ENCODE peak calls at places on chromosomes 7 and 10, in ten cellular contexts. X is AG04450; P is astrocyte of the spinal cord; D is central memory CD4-positive, alpha-beta T cell; E is aorta; O is nucleus accumbens; C is NCI-H446; I is lower lobe of right lung; F is pons; M is CD8-positive, alpha-beta T cell. Q is an unnamed sample.

GRCh38 chr10:69009360-69009759 is 20.8 kb downstream of the KIFBP start:
- DNase-seq in P (no peak), F (no peak), C (no peak), M (no peak), X (no peak), D (no peak), E (no peak), O (no peak), I (no peak), Q (no peak)

GRCh38 chr7:111308691-111309090 is 217.8 kb downstream of the LRRN3 start:
- DNase-seq in I (no peak), F (no peak), X (no peak), P (no peak), E (no peak), C (no peak), O (no peak), D (no peak), M (no peak), Q (no peak)

GRCh38 chr7:46480619-46481018 is 559.5 kb upstream of the IGFBP3 start:
- DNase-seq in C (no peak), E (no peak), F (no peak), D (no peak), O (no peak), X (no peak), M (no peak), P (no peak), I (no peak), Q (no peak)

GRCh38 chr10:1253476-1254353 is 197.5 kb downstream of the WDR37 start:
- DNase-seq in O (no peak), I (no peak), D (no peak), F (no peak), C (no peak), P (no peak), X (no peak), E (no peak), M (no peak), Q (no peak)

GRCh38 chr7:20408467-20408826 is 77.7 kb downstream of the ITGB8 start:
- DNase-seq in E (no peak), F (no peak), X (no peak), P (no peak), D (no peak), O (no peak), I (no peak), C (peak; percentile 82), M (no peak), Q (no peak)

GRCh38 chr7:22854158-22855048 is 31.8 kb upstream of the TOMM7 start:
- DNase-seq in M (no peak), D (peak; percentile 72), X (no peak), E (peak; percentile 96), C (peak; percentile 88), F (peak; percentile 56), P (peak; percentile 86), O (no peak), I (peak; percentile 94), Q (peak; percentile 82)

GRCh38 chr10:105950410-105950809 is 1214.1 kb downstream of the SORCS1 start:
- DNase-seq in C (peak; percentile 54), F (peak; percentile 81), E (no peak), D (no peak), O (peak; percentile 25), M (no peak), I (peak; percentile 54), X (no peak), P (peak; percentile 50), Q (no peak)

GRCh38 chr7:148915211-148915610 is 31.1 kb upstream of the EZH2 start:
- DNase-seq in I (no peak), X (no peak), E (no peak), C (no peak), M (no peak), F (no peak), D (no peak), P (no peak), O (no peak), Q (no peak)

GRCh38 chr10:67784584-67784983 is 53.4 kb downstream of the DNAJC12 start:
- DNase-seq in D (no peak), O (no peak), E (no peak), I (no peak), M (no peak), C (no peak), P (no peak), F (no peak), X (no peak), Q (no peak)

GRCh38 chr10:85641479-85641967 is 725.1 kb downstream of the GRID1 start:
- DNase-seq in I (no peak), O (no peak), C (no peak), D (no peak), M (no peak), E (no peak), P (peak; percentile 35), X (no peak), F (no peak), Q (no peak)

GRCh38 chr7:85191383-85191782 is 4.5 kb upstream of the SEMA3D start:
- DNase-seq in F (peak; percentile 18), P (peak; percentile 24), E (no peak), I (no peak), O (no peak), M (no peak), D (no peak), C (peak; percentile 15), X (no peak), Q (no peak)

GRCh38 chr7:159083001-159083697 is 61.5 kb downstream of the VIPR2 start:
- DNase-seq in D (no peak), I (no peak), E (peak; percentile 64), F (no peak), C (no peak), P (no peak), X (no peak), O (no peak), M (no peak), Q (no peak)

GRCh38 chr10:78846770-78847169 is 222.0 kb upstream of the ZMIZ1 start:
- DNase-seq in C (peak; percentile 92), E (no peak), D (no peak), M (no peak), P (no peak), I (no peak), F (peak; percentile 75), X (no peak), O (peak; percentile 50), Q (no peak)

GRCh38 chr10:62373995-62374861 is at the start of gene ZNF365:
- DNase-seq in F (peak; percentile 72), M (no peak), D (peak; percentile 48), P (peak; percentile 27), C (peak; percentile 36), X (no peak), I (peak; percentile 48), E (peak; percentile 82), O (peak; percentile 83), Q (no peak)

GRCh38 chr7:71055504-71055903 is 76.4 kb upstream of the GALNT17 start:
- DNase-seq in C (no peak), F (no peak), E (no peak), O (no peak), X (no peak), P (no peak), D (no peak), M (no peak), I (no peak), Q (no peak)